ENCODE peak calls at places on chromosomes 7 and 10, in six cellular contexts. One of them, this sample, is unnamed. For H3K4me1, the result is how much of the 10 kb centered on the place peaks cover.

GRCh38 chr7:73741600-73741999 is 3.0 kb upstream of the ABHD11 start:
- DNase-seq in hepatocyte: no peak
- DNase-seq in neural progenitor cell: peak
- DNase-seq in GM23338: peak
- DNase-seq in fibroblast of lung: no peak
- DNase-seq in IMR-90: no peak
- DNase-seq in this sample: no peak

GRCh38 chr7:107693396-107693795 is 32.8 kb downstream of the SLC26A4 start:
- DNase-seq in hepatocyte: no peak
- DNase-seq in neural progenitor cell: no peak
- DNase-seq in GM23338: no peak
- DNase-seq in fibroblast of lung: no peak
- DNase-seq in IMR-90: no peak
- DNase-seq in this sample: no peak

GRCh38 chr7:16688249-16688648 is 42.3 kb downstream of the BZW2 start:
- DNase-seq in hepatocyte: no peak
- DNase-seq in neural progenitor cell: no peak
- DNase-seq in GM23338: peak
- DNase-seq in fibroblast of lung: no peak
- DNase-seq in IMR-90: no peak
- DNase-seq in this sample: peak

GRCh38 chr7:64559206-64559605 is 3.7 kb downstream of the ZNF680 start:
- DNase-seq in hepatocyte: no peak
- DNase-seq in neural progenitor cell: no peak
- DNase-seq in GM23338: no peak
- DNase-seq in fibroblast of lung: peak
- DNase-seq in IMR-90: no peak
- DNase-seq in this sample: peak

GRCh38 chr10:6518791-6519430 is 61.2 kb downstream of the PRKCQ start:
- DNase-seq in hepatocyte: no peak
- DNase-seq in neural progenitor cell: no peak
- DNase-seq in GM23338: no peak
- DNase-seq in fibroblast of lung: no peak
- DNase-seq in IMR-90: no peak
- DNase-seq in this sample: no peak

GRCh38 chr10:63466168-63466935 is 575 bp upstream of the JMJD1C start:
- DNase-seq in hepatocyte: peak
- DNase-seq in neural progenitor cell: peak
- DNase-seq in GM23338: peak
- DNase-seq in fibroblast of lung: peak
- DNase-seq in IMR-90: peak
- DNase-seq in this sample: peak

GRCh38 chr10:48940958-48941357 is 1.3 kb upstream of the LRRC18 start:
- DNase-seq in hepatocyte: no peak
- DNase-seq in neural progenitor cell: peak
- DNase-seq in GM23338: no peak
- DNase-seq in fibroblast of lung: no peak
- DNase-seq in IMR-90: no peak
- DNase-seq in this sample: no peak

GRCh38 chr7:157643525-157643970 is 306.7 kb downstream of the DNAJB6 start:
- DNase-seq in hepatocyte: no peak
- DNase-seq in neural progenitor cell: no peak
- DNase-seq in GM23338: no peak
- DNase-seq in fibroblast of lung: no peak
- DNase-seq in IMR-90: no peak
- DNase-seq in this sample: no peak

GRCh38 chr7:113085781-113086390 is 741 bp downstream of the GPR85 start:
- DNase-seq in hepatocyte: no peak
- DNase-seq in neural progenitor cell: peak
- DNase-seq in GM23338: peak
- DNase-seq in fibroblast of lung: peak
- DNase-seq in IMR-90: peak
- DNase-seq in this sample: no peak

GRCh38 chr7:45435846-45436245 is 138.3 kb upstream of the ADCY1 start:
- DNase-seq in hepatocyte: no peak
- DNase-seq in neural progenitor cell: no peak
- DNase-seq in GM23338: no peak
- DNase-seq in fibroblast of lung: peak
- DNase-seq in IMR-90: peak
- DNase-seq in this sample: peak

GRCh38 chr7:50531401-50531906 is 33.8 kb downstream of the DDC start:
- DNase-seq in hepatocyte: peak
- DNase-seq in neural progenitor cell: peak
- DNase-seq in GM23338: peak
- DNase-seq in fibroblast of lung: peak
- DNase-seq in IMR-90: peak
- DNase-seq in this sample: peak

GRCh38 chr7:47227762-47228177 is 354.1 kb downstream of the TNS3 start:
- DNase-seq in hepatocyte: peak
- DNase-seq in neural progenitor cell: no peak
- DNase-seq in GM23338: no peak
- DNase-seq in fibroblast of lung: peak
- DNase-seq in IMR-90: peak
- DNase-seq in this sample: peak

GRCh38 chr10:79443338-79444242 is 1.8 kb downstream of the ZCCHC24 start:
- DNase-seq in hepatocyte: no peak
- DNase-seq in neural progenitor cell: no peak
- DNase-seq in GM23338: no peak
- DNase-seq in fibroblast of lung: no peak
- DNase-seq in IMR-90: peak
- DNase-seq in this sample: peak

GRCh38 chr7:48274662-48275061 is 103.4 kb downstream of the ABCA13 start:
- DNase-seq in hepatocyte: no peak
- DNase-seq in neural progenitor cell: no peak
- DNase-seq in GM23338: no peak
- DNase-seq in fibroblast of lung: peak
- DNase-seq in IMR-90: peak
- DNase-seq in this sample: peak

GRCh38 chr10:36666451-36666850 is 458.9 kb upstream of the ANKRD30A start:
- DNase-seq in hepatocyte: no peak
- DNase-seq in neural progenitor cell: no peak
- DNase-seq in GM23338: no peak
- DNase-seq in fibroblast of lung: no peak
- DNase-seq in IMR-90: peak
- DNase-seq in this sample: no peak

GRCh38 chr10:74919671-74920070 is 93.3 kb downstream of the KAT6B start:
- DNase-seq in hepatocyte: no peak
- DNase-seq in neural progenitor cell: no peak
- DNase-seq in GM23338: no peak
- DNase-seq in fibroblast of lung: no peak
- DNase-seq in IMR-90: no peak
- DNase-seq in this sample: no peak

GRCh38 chr10:44975487-44976331 is 2.9 kb downstream of the DEPP1 start:
- DNase-seq in hepatocyte: peak
- DNase-seq in neural progenitor cell: peak
- DNase-seq in GM23338: peak
- DNase-seq in fibroblast of lung: peak
- DNase-seq in IMR-90: peak
- DNase-seq in this sample: peak

GRCh38 chr10:97149065-97149680 is 36.6 kb downstream of the SLIT1 start:
- DNase-seq in hepatocyte: no peak
- DNase-seq in neural progenitor cell: peak
- DNase-seq in GM23338: no peak
- DNase-seq in fibroblast of lung: no peak
- DNase-seq in IMR-90: no peak
- DNase-seq in this sample: no peak

DNA sequence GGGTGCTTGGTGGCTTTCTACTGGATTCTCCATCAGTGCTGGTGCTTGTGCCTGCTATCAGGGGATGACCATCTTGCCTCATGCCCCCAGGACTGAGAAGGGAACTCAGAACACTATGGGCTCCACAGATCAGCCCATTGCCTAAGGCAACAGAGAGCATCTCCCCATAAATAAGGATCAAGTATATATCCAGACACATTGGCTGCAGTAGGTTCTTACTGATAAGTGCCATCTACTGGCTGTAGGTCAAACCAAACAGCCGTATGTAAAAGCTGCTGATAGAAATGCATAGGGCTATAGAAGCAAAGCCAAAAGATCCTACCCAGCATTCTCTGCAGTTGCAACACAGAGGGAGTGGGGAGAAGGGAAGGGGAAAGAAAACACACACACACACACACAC is 153.7 kb downstream of the CDK14 start:
- DNase-seq in hepatocyte: peak
- DNase-seq in neural progenitor cell: no peak
- DNase-seq in GM23338: peak
- DNase-seq in fibroblast of lung: no peak
- DNase-seq in IMR-90: peak
- DNase-seq in this sample: peak
- TF ChIP-seq CTCF in hepatocyte: peak
- TF ChIP-seq CTCF in neural progenitor cell: peak
- TF ChIP-seq CTCF in GM23338: peak
- TF ChIP-seq CTCF in fibroblast of lung: no peak
- TF ChIP-seq CTCF in IMR-90: peak
- TF ChIP-seq CTCF in this sample: peak

DNA sequence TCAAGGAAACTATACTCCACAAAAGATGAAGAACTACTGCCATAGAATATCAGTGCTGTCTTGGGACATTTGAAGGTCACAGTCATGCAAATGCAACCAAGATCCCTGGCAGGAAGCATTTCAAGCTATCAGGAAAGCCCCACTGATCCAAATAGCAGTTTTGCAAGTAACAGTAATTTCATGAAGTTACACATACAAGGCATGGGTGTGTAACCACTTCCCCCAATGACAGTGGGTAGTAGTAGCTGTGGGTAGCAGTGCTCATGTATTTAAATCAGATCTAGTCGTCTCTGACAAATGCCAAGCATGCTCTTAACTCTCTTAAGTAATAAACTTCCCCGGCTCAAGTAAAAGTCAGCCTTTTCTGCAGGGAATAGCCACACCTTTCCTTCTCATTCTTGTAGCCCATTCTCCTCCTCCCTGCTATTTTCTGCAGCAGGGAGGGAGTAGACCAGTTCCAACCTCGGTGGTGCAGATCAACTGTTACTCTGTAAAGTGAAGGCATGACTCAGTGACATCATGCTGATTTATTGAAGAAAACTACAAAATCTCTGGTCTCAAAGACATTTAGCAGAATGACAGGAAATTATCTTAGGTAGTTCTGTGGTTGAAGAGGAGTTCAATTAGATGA is 568.5 kb downstream of the INHBA start:
- DNase-seq in hepatocyte: no peak
- DNase-seq in neural progenitor cell: no peak
- DNase-seq in GM23338: no peak
- DNase-seq in fibroblast of lung: peak
- DNase-seq in IMR-90: peak
- DNase-seq in this sample: peak
- H2AFZ ChIP-seq in hepatocyte: no peak
- H2AFZ ChIP-seq in neural progenitor cell: no peak
- H2AFZ ChIP-seq in GM23338: no peak
- H2AFZ ChIP-seq in fibroblast of lung: no peak
- H2AFZ ChIP-seq in IMR-90: peak
- H2AFZ ChIP-seq in this sample: peak

GRCh38 chr10:50325449-50326188 is 74.3 kb upstream of the ASAH2 start:
- DNase-seq in hepatocyte: no peak
- DNase-seq in neural progenitor cell: no peak
- DNase-seq in GM23338: peak
- DNase-seq in fibroblast of lung: peak
- DNase-seq in IMR-90: peak
- DNase-seq in this sample: peak
- H3K4me1 ChIP-seq in hepatocyte: under half
- H3K4me1 ChIP-seq in neural progenitor cell: under half
- H3K4me1 ChIP-seq in GM23338: under half
- H3K4me1 ChIP-seq in fibroblast of lung: under half
- H3K4me1 ChIP-seq in IMR-90: under half
- H3K4me1 ChIP-seq in this sample: under half

GRCh38 chr10:107614939-107615665 is 450.6 kb upstream of the SORCS1 start:
- DNase-seq in hepatocyte: no peak
- DNase-seq in neural progenitor cell: no peak
- DNase-seq in GM23338: no peak
- DNase-seq in fibroblast of lung: peak
- DNase-seq in IMR-90: peak
- DNase-seq in this sample: peak
- TF ChIP-seq CTCF in hepatocyte: no peak
- TF ChIP-seq CTCF in neural progenitor cell: no peak
- TF ChIP-seq CTCF in GM23338: no peak
- TF ChIP-seq CTCF in fibroblast of lung: no peak
- TF ChIP-seq CTCF in IMR-90: no peak
- TF ChIP-seq CTCF in this sample: no peak